ENCODE peak calls at places on chromosome 21, in four cellular contexts. One of them, this sample, is unnamed.

GRCh38 chr21:32131960-32132359 is 146.9 kb downstream of the MIS18A start:
- DNase-seq in ovary: no peak
- DNase-seq in endothelial cell of umbilical vein: no peak
- DNase-seq in mammary epithelial cell: no peak
- DNase-seq in this sample: no peak

GRCh38 chr21:34282223-34282622 is 81.6 kb upstream of the KCNE2 start:
- DNase-seq in ovary: no peak
- DNase-seq in endothelial cell of umbilical vein: peak
- DNase-seq in mammary epithelial cell: peak
- DNase-seq in this sample: no peak

GRCh38 chr21:17580319-17580718 is 32.4 kb downstream of the BTG3 start:
- DNase-seq in ovary: no peak
- DNase-seq in endothelial cell of umbilical vein: no peak
- DNase-seq in mammary epithelial cell: no peak
- DNase-seq in this sample: no peak

GRCh38 chr21:41359289-41359688 is 2.5 kb upstream of the MX2 start:
- DNase-seq in ovary: no peak
- DNase-seq in endothelial cell of umbilical vein: no peak
- DNase-seq in mammary epithelial cell: no peak
- DNase-seq in this sample: peak

GRCh38 chr21:34642211-34643075 is 26.4 kb upstream of the CLIC6 start:
- DNase-seq in ovary: no peak
- DNase-seq in endothelial cell of umbilical vein: no peak
- DNase-seq in mammary epithelial cell: peak
- DNase-seq in this sample: no peak

GRCh38 chr21:41358193-41359166 is 3.3 kb upstream of the MX2 start:
- DNase-seq in ovary: no peak
- DNase-seq in endothelial cell of umbilical vein: no peak
- DNase-seq in mammary epithelial cell: no peak
- DNase-seq in this sample: no peak

GRCh38 chr21:46091631-46092025 is 6.3 kb upstream of the COL6A2 start:
- DNase-seq in ovary: peak
- DNase-seq in endothelial cell of umbilical vein: no peak
- DNase-seq in mammary epithelial cell: no peak
- DNase-seq in this sample: no peak

GRCh38 chr21:35933466-35933865 is 126.9 kb downstream of the SETD4 start:
- DNase-seq in ovary: peak
- DNase-seq in endothelial cell of umbilical vein: peak
- DNase-seq in mammary epithelial cell: peak
- DNase-seq in this sample: no peak

GRCh38 chr21:35861656-35862055 is 198.7 kb downstream of the SETD4 start:
- DNase-seq in ovary: no peak
- DNase-seq in endothelial cell of umbilical vein: no peak
- DNase-seq in mammary epithelial cell: no peak
- DNase-seq in this sample: no peak

GRCh38 chr21:38121888-38122705 is 134.7 kb upstream of the KCNJ15 start:
- DNase-seq in ovary: no peak
- DNase-seq in endothelial cell of umbilical vein: no peak
- DNase-seq in mammary epithelial cell: no peak
- DNase-seq in this sample: no peak

GRCh38 chr21:35511298-35512162 is 462.4 kb upstream of the RUNX1 start:
- DNase-seq in ovary: no peak
- DNase-seq in endothelial cell of umbilical vein: no peak
- DNase-seq in mammary epithelial cell: peak
- DNase-seq in this sample: no peak

GRCh38 chr21:32412162-32412997 is at the start of gene EVA1C:
- DNase-seq in ovary: peak
- DNase-seq in endothelial cell of umbilical vein: peak
- DNase-seq in mammary epithelial cell: peak
- DNase-seq in this sample: peak

GRCh38 chr21:16945580-16945979 is 567.3 kb upstream of the CXADR start:
- DNase-seq in ovary: no peak
- DNase-seq in endothelial cell of umbilical vein: no peak
- DNase-seq in mammary epithelial cell: no peak
- DNase-seq in this sample: no peak

GRCh38 chr21:16624468-16625102 is 888.3 kb upstream of the CXADR start:
- DNase-seq in ovary: no peak
- DNase-seq in endothelial cell of umbilical vein: no peak
- DNase-seq in mammary epithelial cell: no peak
- DNase-seq in this sample: no peak

GRCh38 chr21:33666153-33666552 is 23.9 kb downstream of the ITSN1 start:
- DNase-seq in ovary: no peak
- DNase-seq in endothelial cell of umbilical vein: no peak
- DNase-seq in mammary epithelial cell: no peak
- DNase-seq in this sample: no peak

GRCh38 chr21:33828083-33828482 is 87.5 kb downstream of the ATP5PO start:
- DNase-seq in ovary: no peak
- DNase-seq in endothelial cell of umbilical vein: no peak
- DNase-seq in mammary epithelial cell: no peak
- DNase-seq in this sample: no peak

GRCh38 chr21:27693376-27693775 is 726.5 kb upstream of the ADAMTS5 start:
- DNase-seq in ovary: no peak
- DNase-seq in endothelial cell of umbilical vein: no peak
- DNase-seq in mammary epithelial cell: peak
- DNase-seq in this sample: no peak

GRCh38 chr21:22890656-22891055 is 1892.4 kb downstream of the NCAM2 start:
- DNase-seq in ovary: no peak
- DNase-seq in endothelial cell of umbilical vein: no peak
- DNase-seq in mammary epithelial cell: no peak
- DNase-seq in this sample: no peak

GRCh38 chr21:46411236-46411635 is 47.5 kb upstream of the DIP2A start:
- DNase-seq in ovary: no peak
- DNase-seq in endothelial cell of umbilical vein: no peak
- DNase-seq in mammary epithelial cell: no peak
- DNase-seq in this sample: no peak

GRCh38 chr21:41210405-41211040 is 42.6 kb downstream of the BACE2 start:
- DNase-seq in ovary: no peak
- DNase-seq in endothelial cell of umbilical vein: no peak
- DNase-seq in mammary epithelial cell: no peak
- DNase-seq in this sample: no peak

GRCh38 chr21:17488620-17489019 is 24.2 kb upstream of the CXADR start:
- DNase-seq in ovary: no peak
- DNase-seq in endothelial cell of umbilical vein: no peak
- DNase-seq in mammary epithelial cell: no peak
- DNase-seq in this sample: no peak

GRCh38 chr21:35323947-35324346 is 274.8 kb upstream of the RUNX1 start:
- DNase-seq in ovary: peak
- DNase-seq in endothelial cell of umbilical vein: no peak
- DNase-seq in mammary epithelial cell: no peak
- DNase-seq in this sample: no peak

GRCh38 chr21:30227633-30228404 is 11.9 kb upstream of the CLDN8 start:
- DNase-seq in ovary: peak
- DNase-seq in endothelial cell of umbilical vein: no peak
- DNase-seq in mammary epithelial cell: peak
- DNase-seq in this sample: no peak

GRCh38 chr21:41600116-41600515 is 92.2 kb upstream of the TMPRSS2 start:
- DNase-seq in ovary: no peak
- DNase-seq in endothelial cell of umbilical vein: no peak
- DNase-seq in mammary epithelial cell: no peak
- DNase-seq in this sample: no peak

GRCh38 chr21:37219766-37220432 is 47.2 kb downstream of the VPS26C start:
- DNase-seq in ovary: no peak
- DNase-seq in endothelial cell of umbilical vein: no peak
- DNase-seq in mammary epithelial cell: no peak
- DNase-seq in this sample: peak

GRCh38 chr21:36917487-36918158 is 48.8 kb downstream of the HLCS start:
- DNase-seq in ovary: no peak
- DNase-seq in endothelial cell of umbilical vein: peak
- DNase-seq in mammary epithelial cell: no peak
- DNase-seq in this sample: no peak

GRCh38 chr21:37374026-37374425 is 7.5 kb downstream of the DYRK1A start:
- DNase-seq in ovary: no peak
- DNase-seq in endothelial cell of umbilical vein: peak
- DNase-seq in mammary epithelial cell: no peak
- DNase-seq in this sample: no peak

GRCh38 chr21:15976807-15977206 is 247.0 kb downstream of the USP25 start:
- DNase-seq in ovary: peak
- DNase-seq in endothelial cell of umbilical vein: peak
- DNase-seq in mammary epithelial cell: no peak
- DNase-seq in this sample: no peak

GRCh38 chr21:16133248-16133647 is 403.5 kb downstream of the USP25 start:
- DNase-seq in ovary: no peak
- DNase-seq in endothelial cell of umbilical vein: no peak
- DNase-seq in mammary epithelial cell: no peak
- DNase-seq in this sample: no peak

GRCh38 chr21:46226920-46227599 is 1.5 kb downstream of the LSS start:
- DNase-seq in ovary: no peak
- DNase-seq in endothelial cell of umbilical vein: no peak
- DNase-seq in mammary epithelial cell: peak
- DNase-seq in this sample: no peak

GRCh38 chr21:46340998-46341397 is 17.0 kb downstream of the PCNT start:
- DNase-seq in ovary: no peak
- DNase-seq in endothelial cell of umbilical vein: no peak
- DNase-seq in mammary epithelial cell: no peak
- DNase-seq in this sample: no peak

GRCh38 chr21:15839601-15840000 is 109.8 kb downstream of the USP25 start:
- DNase-seq in ovary: no peak
- DNase-seq in endothelial cell of umbilical vein: no peak
- DNase-seq in mammary epithelial cell: no peak
- DNase-seq in this sample: no peak

GRCh38 chr21:32516729-32517649 is 68.3 kb downstream of the TCP10L start:
- DNase-seq in ovary: peak
- DNase-seq in endothelial cell of umbilical vein: peak
- DNase-seq in mammary epithelial cell: peak
- DNase-seq in this sample: no peak

GRCh38 chr21:46655230-46655629 is 19.8 kb downstream of the PRMT2 start:
- DNase-seq in ovary: no peak
- DNase-seq in endothelial cell of umbilical vein: no peak
- DNase-seq in mammary epithelial cell: no peak
- DNase-seq in this sample: no peak

GRCh38 chr21:35974801-35975200 is 85.5 kb downstream of the SETD4 start:
- DNase-seq in ovary: no peak
- DNase-seq in endothelial cell of umbilical vein: no peak
- DNase-seq in mammary epithelial cell: no peak
- DNase-seq in this sample: no peak

GRCh38 chr21:21188513-21189188 is 190.4 kb downstream of the NCAM2 start:
- DNase-seq in ovary: no peak
- DNase-seq in endothelial cell of umbilical vein: no peak
- DNase-seq in mammary epithelial cell: no peak
- DNase-seq in this sample: no peak

GRCh38 chr21:37509802-37510393 is 143.3 kb downstream of the DYRK1A start:
- DNase-seq in ovary: no peak
- DNase-seq in endothelial cell of umbilical vein: no peak
- DNase-seq in mammary epithelial cell: no peak
- DNase-seq in this sample: no peak

GRCh38 chr21:32392299-32392879 is 423 bp downstream of the URB1 start:
- DNase-seq in ovary: no peak
- DNase-seq in endothelial cell of umbilical vein: peak
- DNase-seq in mammary epithelial cell: peak
- DNase-seq in this sample: no peak

DNA sequence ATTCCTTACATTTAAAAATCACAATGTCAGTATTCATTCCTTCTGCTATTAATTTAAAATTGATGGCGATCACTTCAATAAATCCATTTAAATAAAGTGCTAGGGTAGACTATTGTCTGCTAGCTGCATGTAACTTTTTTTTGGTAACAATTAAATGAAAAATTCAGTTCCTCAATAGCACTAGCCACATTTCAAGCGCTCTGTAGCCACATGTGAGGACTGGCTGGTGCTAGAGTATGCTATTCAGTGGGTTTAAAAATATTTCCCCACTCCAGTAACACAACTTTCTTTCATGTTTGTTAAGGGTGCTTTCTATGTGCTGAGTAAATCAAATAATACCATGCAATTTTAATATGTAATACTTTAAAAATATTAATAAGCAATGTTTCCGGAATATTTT is 108.2 kb downstream of the LTN1 start:
- DNase-seq in ovary: no peak
- DNase-seq in endothelial cell of umbilical vein: no peak
- DNase-seq in mammary epithelial cell: peak
- DNase-seq in this sample: no peak
- H3K27ac ChIP-seq in ovary: peak
- H3K27ac ChIP-seq in endothelial cell of umbilical vein: peak
- H3K27ac ChIP-seq in mammary epithelial cell: peak
- H3K27ac ChIP-seq in this sample: peak

DNA sequence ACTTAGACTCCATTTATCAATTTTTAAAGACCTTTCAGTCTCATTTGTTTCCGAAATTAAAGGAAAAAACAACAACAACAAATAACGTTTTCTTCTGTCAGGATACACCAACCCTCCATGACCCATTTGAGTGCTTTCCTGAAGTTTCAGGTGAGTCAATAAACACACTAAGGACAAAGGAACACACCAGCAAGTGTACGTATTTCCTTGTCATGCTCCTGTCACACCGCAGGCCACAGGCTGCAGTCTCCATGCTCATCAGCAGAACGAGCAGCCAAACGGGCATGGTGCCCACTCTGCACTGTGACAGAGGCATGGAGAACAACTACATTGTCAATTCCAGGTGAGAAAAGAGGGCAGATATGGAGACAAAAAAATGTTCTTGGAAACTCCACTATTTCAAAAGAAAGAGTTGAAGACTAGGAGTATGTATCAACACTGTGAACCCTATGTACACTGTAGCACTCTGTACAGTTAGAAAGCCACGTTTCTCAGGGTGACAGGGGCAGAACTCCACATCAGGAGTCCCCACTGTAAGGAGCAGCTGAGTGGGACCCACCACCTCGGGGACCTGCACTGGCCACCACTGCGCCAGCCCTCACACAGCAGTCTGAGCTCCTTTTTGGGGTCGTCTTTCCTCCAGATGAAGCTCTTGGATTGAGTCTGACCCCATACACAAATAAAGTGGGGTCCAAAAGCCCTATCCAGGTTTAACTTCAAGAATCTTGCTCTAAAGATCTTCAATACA is 2.6 kb downstream of the PTTG1IP start:
- DNase-seq in ovary: no peak
- DNase-seq in endothelial cell of umbilical vein: peak
- DNase-seq in mammary epithelial cell: peak
- DNase-seq in this sample: peak
- H3K4me3 ChIP-seq in ovary: no peak
- H3K4me3 ChIP-seq in endothelial cell of umbilical vein: no peak
- H3K4me3 ChIP-seq in mammary epithelial cell: no peak
- H3K4me3 ChIP-seq in this sample: peak

GRCh38 chr21:25895565-25896205 is 160.9 kb downstream of the GABPA start:
- DNase-seq in ovary: peak
- DNase-seq in endothelial cell of umbilical vein: peak
- DNase-seq in mammary epithelial cell: peak
- DNase-seq in this sample: no peak
- TF ChIP-seq CTCF in ovary: peak
- TF ChIP-seq CTCF in endothelial cell of umbilical vein: peak
- TF ChIP-seq CTCF in mammary epithelial cell: peak
- TF ChIP-seq CTCF in this sample: peak

GRCh38 chr21:42918291-42918690 is 7.1 kb downstream of the ERVH48-1 start:
- DNase-seq in ovary: no peak
- DNase-seq in endothelial cell of umbilical vein: no peak
- DNase-seq in mammary epithelial cell: no peak
- DNase-seq in this sample: no peak

GRCh38 chr21:42913461-42913860 is 12.0 kb downstream of the ERVH48-1 start:
- DNase-seq in ovary: no peak
- DNase-seq in endothelial cell of umbilical vein: no peak
- DNase-seq in mammary epithelial cell: no peak
- DNase-seq in this sample: no peak
- H3K27ac ChIP-seq in ovary: no peak
- H3K27ac ChIP-seq in endothelial cell of umbilical vein: no peak
- H3K27ac ChIP-seq in mammary epithelial cell: no peak
- H3K27ac ChIP-seq in this sample: no peak

This sample was measured in right lobe of liver.